ENCODE peak calls at places on chromosomes 6 and 20, in four cellular contexts. A, X, V and K are unnamed samples.

GRCh38 chr20:23641936-23642751 is 4.4 kb upstream of the CST3 start:
- DNase-seq in V (no peak), X (no peak), A (no peak), K (no peak)

GRCh38 chr6:27161946-27162603 is 85.4 kb upstream of the PRSS16 start:
- DNase-seq in V (peak), X (no peak), A (no peak), K (no peak)

GRCh38 chr6:28543671-28544131 is 18.0 kb downstream of the GPX5 start:
- DNase-seq in V (no peak), A (no peak), X (no peak), K (no peak)

GRCh38 chr6:36625161-36625919 is 31.2 kb downstream of the SRSF3 start:
- DNase-seq in V (no peak), X (no peak), A (no peak), K (no peak)

GRCh38 chr6:21438237-21438985 is 155.1 kb upstream of the SOX4 start:
- DNase-seq in V (no peak), A (peak), X (no peak), K (peak)

GRCh38 chr6:104414723-104415122 is 445.0 kb downstream of the HACE1 start:
- DNase-seq in X (no peak), V (no peak), A (no peak), K (no peak)

GRCh38 chr20:37155987-37156386 is 23.1 kb upstream of the RPN2 start:
- DNase-seq in A (no peak), V (no peak), X (no peak), K (no peak)

GRCh38 chr20:2871111-2871465 is 2.2 kb upstream of the PTPRA start:
- DNase-seq in A (no peak), X (no peak), V (no peak), K (no peak)

GRCh38 chr6:110398778-110399177 is 16.6 kb downstream of the DDO start:
- DNase-seq in V (no peak), A (no peak), X (no peak), K (no peak)

GRCh38 chr6:142313284-142313683 is 11.5 kb downstream of the ADGRG6 start:
- DNase-seq in V (no peak), A (no peak), X (no peak), K (no peak)

GRCh38 chr6:43489277-43490072 is 12.1 kb downstream of the TJAP1 start:
- DNase-seq in V (peak), A (no peak), X (no peak), K (no peak)